ENCODE peak calls at places on chromosomes 11 and 22, in ten cellular contexts. U is GOT3; X is cardiac fibroblast; J is NCI-H2081; N is activated gamma-delta T cell treated with anti-CD3 and anti-CD28 coated beads, Interleukin-2, amount 50 U/mL, for 16 hours; Y is ELF-1; G is ureter; K is NCI-H748 treated with DMSO at 0.1 percent for 48 hours; V is brain microvascular endothelial cell; Z is mucosa of gallbladder. E is an unnamed sample.

GRCh38 chr11:69825941-69826340 is 6.7 kb upstream of the FGF3 start:
- DNase-seq in V (no peak), N (no peak), Y (no peak), U (no peak), Z (no peak), G (no peak), K (no peak), X (no peak), J (no peak), E (no peak)

GRCh38 chr11:9689721-9690120 is 25.8 kb downstream of the SWAP70 start:
- DNase-seq in X (peak; percentile 54), G (no peak), K (no peak), Y (no peak), V (no peak), Z (no peak), J (no peak), N (no peak), U (no peak), E (no peak)

GRCh38 chr11:64339319-64339718 is 685 bp upstream of the CCDC88B start:
- DNase-seq in K (no peak), Y (no peak), X (no peak), N (no peak), J (no peak), V (no peak), G (no peak), U (no peak), Z (no peak), E (no peak)

GRCh38 chr11:46463701-46464100 is 72.1 kb upstream of the CHRM4 start:
- DNase-seq in Z (no peak), V (no peak), J (no peak), G (no peak), U (no peak), Y (peak; percentile 72), N (no peak), K (no peak), X (no peak), E (no peak)

GRCh38 chr11:47908198-47908597 is 60.0 kb upstream of the NUP160 start:
- DNase-seq in J (no peak), Z (no peak), K (no peak), X (peak; percentile 78), Y (no peak), G (no peak), U (no peak), N (no peak), V (no peak), E (no peak)

GRCh38 chr11:45870706-45871105 is 14.7 kb upstream of the MAPK8IP1 start:
- DNase-seq in N (no peak), V (no peak), X (no peak), G (no peak), J (no peak), Y (no peak), Z (no peak), K (no peak), U (no peak), E (no peak)

GRCh38 chr11:87266751-87267150 is 229.0 kb downstream of the TMEM135 start:
- DNase-seq in Z (no peak), K (no peak), X (no peak), G (no peak), Y (no peak), U (no peak), N (no peak), V (no peak), J (peak; percentile 30), E (no peak)

GRCh38 chr11:74634537-74634936 is 42.2 kb downstream of the POLD3 start:
- DNase-seq in G (no peak), J (peak; percentile 49), N (no peak), Y (no peak), U (no peak), Z (peak; percentile 15), V (peak; percentile 39), K (no peak), X (peak; percentile 57), E (no peak)

GRCh38 chr11:62054484-62055121 is 69.2 kb upstream of the INCENP start:
- DNase-seq in U (no peak), V (no peak), Y (no peak), N (no peak), X (peak; percentile 78), Z (no peak), G (no peak), K (no peak), J (peak; percentile 30), E (no peak)

GRCh38 chr11:115060840-115061239 is 382.5 kb downstream of the NXPE2 start:
- DNase-seq in Y (peak; percentile 27), X (no peak), J (no peak), N (no peak), K (no peak), Z (no peak), V (no peak), G (no peak), U (no peak), E (no peak)

GRCh38 chr11:133969072-133969471 is 12.3 kb upstream of the IGSF9B start:
- DNase-seq in G (no peak), N (no peak), K (no peak), V (no peak), X (no peak), Z (no peak), Y (no peak), U (no peak), J (no peak), E (no peak)

GRCh38 chr11:66333896-66334604 is 2.2 kb downstream of the RIN1 start:
- DNase-seq in Z (no peak), G (no peak), N (no peak), X (no peak), U (no peak), Y (no peak), K (no peak), V (no peak), J (no peak), E (peak; percentile 70)

GRCh38 chr11:27592111-27592780 is 85.7 kb upstream of the LIN7C start:
- DNase-seq in G (no peak), K (no peak), U (no peak), V (no peak), J (no peak), X (peak; percentile 33), Y (no peak), N (no peak), Z (no peak), E (no peak)

GRCh38 chr22:22884010-22884887 is 3.4 kb upstream of the IGLL5 start:
- DNase-seq in X (peak; percentile 75), V (peak; percentile 48), K (peak; percentile 29), N (peak; percentile 53), J (peak; percentile 52), Y (peak; percentile 88), G (peak; percentile 62), Z (peak; percentile 80), U (no peak), E (peak; percentile 63)

GRCh38 chr11:70233511-70233919 is 30.4 kb downstream of the FADD start:
- DNase-seq in G (no peak), K (no peak), Y (no peak), N (no peak), Z (peak; percentile 67), V (peak; percentile 89), X (peak; percentile 53), U (peak; percentile 14), J (no peak), E (no peak)

GRCh38 chr22:46754110-46754799 is 8.2 kb upstream of the TBC1D22A start:
- DNase-seq in U (peak; percentile 84), Z (peak; percentile 93), G (peak; percentile 96), K (no peak), Y (no peak), N (no peak), V (peak; percentile 99), X (peak; percentile 96), J (no peak), E (peak; percentile 98)

E was measured in coronary artery.